ENCODE peak calls at places on chromosomes 13 and 19, in six cellular contexts. One of them, this sample, is unnamed.

GRCh38 chr19:47661161-47661560 is 52.1 kb upstream of the EHD2 start:
- DNase-seq in H1: no peak
- DNase-seq in K562: no peak
- DNase-seq in SK-N-SH: no peak
- DNase-seq in GM12878: no peak
- DNase-seq in HepG2: no peak
- DNase-seq in this sample: no peak

GRCh38 chr19:42553292-42554045 is 25.2 kb upstream of the CEACAM1 start:
- DNase-seq in H1: no peak
- DNase-seq in K562: no peak
- DNase-seq in SK-N-SH: no peak
- DNase-seq in GM12878: no peak
- DNase-seq in HepG2: peak; percentile 40
- DNase-seq in this sample: peak; percentile 81

GRCh38 chr19:7356899-7357627 is 8.3 kb downstream of the ARHGEF18 start:
- DNase-seq in H1: no peak
- DNase-seq in K562: no peak
- DNase-seq in SK-N-SH: no peak
- DNase-seq in GM12878: no peak
- DNase-seq in HepG2: no peak
- DNase-seq in this sample: no peak

GRCh38 chr19:12035220-12036172 is at the start of gene ZNF433:
- DNase-seq in H1: peak; percentile 99
- DNase-seq in K562: peak; percentile 85
- DNase-seq in SK-N-SH: peak; percentile 97
- DNase-seq in GM12878: no peak
- DNase-seq in HepG2: peak; percentile 84
- DNase-seq in this sample: no peak

GRCh38 chr13:42377640-42378382 is 105.9 kb downstream of the AKAP11 start:
- DNase-seq in H1: no peak
- DNase-seq in K562: no peak
- DNase-seq in SK-N-SH: no peak
- DNase-seq in GM12878: peak; percentile 100
- DNase-seq in HepG2: no peak
- DNase-seq in this sample: no peak

GRCh38 chr19:13796301-13797057 is 1.2 kb downstream of the ZSWIM4 start:
- DNase-seq in H1: peak; percentile 62
- DNase-seq in K562: no peak
- DNase-seq in SK-N-SH: peak; percentile 43
- DNase-seq in GM12878: no peak
- DNase-seq in HepG2: peak; percentile 23
- DNase-seq in this sample: no peak

GRCh38 chr13:79361299-79361698 is 44.8 kb downstream of the RBM26 start:
- DNase-seq in H1: no peak
- DNase-seq in K562: no peak
- DNase-seq in SK-N-SH: no peak
- DNase-seq in GM12878: no peak
- DNase-seq in HepG2: no peak
- DNase-seq in this sample: no peak

GRCh38 chr13:113926301-113926761 is 47.5 kb downstream of the C13orf46 start:
- DNase-seq in H1: no peak
- DNase-seq in K562: no peak
- DNase-seq in SK-N-SH: no peak
- DNase-seq in GM12878: no peak
- DNase-seq in HepG2: no peak
- DNase-seq in this sample: no peak

GRCh38 chr13:37226966-37227365 is 121.5 kb upstream of the CSNK1A1L start:
- DNase-seq in H1: no peak
- DNase-seq in K562: no peak
- DNase-seq in SK-N-SH: no peak
- DNase-seq in GM12878: no peak
- DNase-seq in HepG2: no peak
- DNase-seq in this sample: no peak

GRCh38 chr19:35160629-35161433 is 6.3 kb downstream of the FXYD5 start:
- DNase-seq in H1: no peak
- DNase-seq in K562: no peak
- DNase-seq in SK-N-SH: no peak
- DNase-seq in GM12878: peak; percentile 50
- DNase-seq in HepG2: no peak
- DNase-seq in this sample: no peak

GRCh38 chr13:98272549-98272948 is 95.5 kb upstream of the RNF113B start:
- DNase-seq in H1: no peak
- DNase-seq in K562: no peak
- DNase-seq in SK-N-SH: no peak
- DNase-seq in GM12878: no peak
- DNase-seq in HepG2: no peak
- DNase-seq in this sample: no peak

GRCh38 chr13:75178436-75178835 is 303.5 kb downstream of the TBC1D4 start:
- DNase-seq in H1: no peak
- DNase-seq in K562: no peak
- DNase-seq in SK-N-SH: no peak
- DNase-seq in GM12878: no peak
- DNase-seq in HepG2: no peak
- DNase-seq in this sample: no peak

GRCh38 chr13:69704311-69704710 is 403.3 kb upstream of the ATXN8OS start:
- DNase-seq in H1: no peak
- DNase-seq in K562: no peak
- DNase-seq in SK-N-SH: no peak
- DNase-seq in GM12878: no peak
- DNase-seq in HepG2: no peak
- DNase-seq in this sample: no peak

GRCh38 chr19:28705008-28705407 is 507.9 kb downstream of the UQCRFS1 start:
- DNase-seq in H1: no peak
- DNase-seq in K562: peak; percentile 18
- DNase-seq in SK-N-SH: no peak
- DNase-seq in GM12878: no peak
- DNase-seq in HepG2: peak; percentile 21
- DNase-seq in this sample: no peak

GRCh38 chr19:10667867-10668266 is 13.7 kb downstream of the ILF3 start:
- DNase-seq in H1: no peak
- DNase-seq in K562: no peak
- DNase-seq in SK-N-SH: no peak
- DNase-seq in GM12878: no peak
- DNase-seq in HepG2: no peak
- DNase-seq in this sample: no peak

GRCh38 chr13:50130686-50131051 is 115.4 kb downstream of the KCNRG start:
- DNase-seq in H1: peak; percentile 67
- DNase-seq in K562: no peak
- DNase-seq in SK-N-SH: peak; percentile 75
- DNase-seq in GM12878: no peak
- DNase-seq in HepG2: no peak
- DNase-seq in this sample: no peak

GRCh38 chr19:15913384-15913783 is 15.5 kb upstream of the CYP4F2 start:
- DNase-seq in H1: no peak
- DNase-seq in K562: no peak
- DNase-seq in SK-N-SH: no peak
- DNase-seq in GM12878: no peak
- DNase-seq in HepG2: no peak
- DNase-seq in this sample: no peak

GRCh38 chr13:114099191-114099590 is 33.2 kb downstream of the RASA3 start:
- DNase-seq in H1: no peak
- DNase-seq in K562: peak; percentile 52
- DNase-seq in SK-N-SH: peak; percentile 91
- DNase-seq in GM12878: no peak
- DNase-seq in HepG2: peak; percentile 13
- DNase-seq in this sample: no peak

GRCh38 chr19:2603320-2603719 is 99.2 kb downstream of the GNG7 start:
- DNase-seq in H1: no peak
- DNase-seq in K562: no peak
- DNase-seq in SK-N-SH: no peak
- DNase-seq in GM12878: no peak
- DNase-seq in HepG2: no peak
- DNase-seq in this sample: no peak

GRCh38 chr19:16628984-16629691 is 1.1 kb upstream of the MED26 start:
- DNase-seq in H1: no peak
- DNase-seq in K562: no peak
- DNase-seq in SK-N-SH: peak; percentile 62
- DNase-seq in GM12878: peak; percentile 33
- DNase-seq in HepG2: no peak
- DNase-seq in this sample: peak; percentile 49

GRCh38 chr19:41774515-41774980 is 19.2 kb downstream of the CEACAM6 start:
- DNase-seq in H1: no peak
- DNase-seq in K562: no peak
- DNase-seq in SK-N-SH: no peak
- DNase-seq in GM12878: no peak
- DNase-seq in HepG2: no peak
- DNase-seq in this sample: no peak

GRCh38 chr19:47798904-47799266 is 5.5 kb downstream of the TPRX1 start:
- DNase-seq in H1: no peak
- DNase-seq in K562: no peak
- DNase-seq in SK-N-SH: no peak
- DNase-seq in GM12878: no peak
- DNase-seq in HepG2: no peak
- DNase-seq in this sample: no peak

GRCh38 chr13:32751340-32751739 is 165.1 kb downstream of the PDS5B start:
- DNase-seq in H1: no peak
- DNase-seq in K562: no peak
- DNase-seq in SK-N-SH: no peak
- DNase-seq in GM12878: no peak
- DNase-seq in HepG2: no peak
- DNase-seq in this sample: no peak

GRCh38 chr13:40352807-40353562 is 313.5 kb downstream of the FOXO1 start:
- DNase-seq in H1: no peak
- DNase-seq in K562: no peak
- DNase-seq in SK-N-SH: peak; percentile 25
- DNase-seq in GM12878: no peak
- DNase-seq in HepG2: no peak
- DNase-seq in this sample: no peak

GRCh38 chr19:12833747-12834417 is 497 bp downstream of the RTBDN start:
- DNase-seq in H1: peak; percentile 79
- DNase-seq in K562: peak; percentile 80
- DNase-seq in SK-N-SH: peak; percentile 90
- DNase-seq in GM12878: no peak
- DNase-seq in HepG2: no peak
- DNase-seq in this sample: no peak

DNA sequence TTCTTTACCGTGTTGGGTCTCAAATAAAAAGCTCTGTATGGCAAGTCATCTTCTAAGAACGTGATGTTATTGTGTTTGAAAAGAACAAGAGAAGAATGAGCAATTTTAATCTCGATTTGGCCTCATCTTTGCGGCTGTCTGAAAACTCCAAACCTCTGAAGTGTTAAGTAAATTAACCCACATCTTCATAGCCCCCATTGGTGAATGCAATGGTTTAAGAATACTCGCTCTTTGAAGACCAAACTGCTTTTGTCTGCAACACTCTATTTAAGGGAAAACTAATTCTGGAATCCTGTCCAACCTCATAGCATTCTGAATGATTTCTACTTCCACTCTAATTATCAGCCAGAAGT is 56.9 kb upstream of the SCEL start:
- DNase-seq in H1: no peak
- DNase-seq in K562: no peak
- DNase-seq in SK-N-SH: no peak
- DNase-seq in GM12878: no peak
- DNase-seq in HepG2: no peak
- DNase-seq in this sample: no peak
- TF ChIP-seq CTCF in H1: no peak
- TF ChIP-seq CTCF in K562: no peak
- TF ChIP-seq CTCF in SK-N-SH: no peak
- TF ChIP-seq CTCF in GM12878: no peak
- TF ChIP-seq CTCF in HepG2: no peak
- TF ChIP-seq CTCF in this sample: no peak

GRCh38 chr13:87698268-87698667 is 27.1 kb downstream of the SLITRK5 start:
- DNase-seq in H1: no peak
- DNase-seq in K562: no peak
- DNase-seq in SK-N-SH: no peak
- DNase-seq in GM12878: no peak
- DNase-seq in HepG2: no peak
- DNase-seq in this sample: no peak
- TF ChIP-seq GABPA in H1: no peak
- TF ChIP-seq GABPA in K562: no peak
- TF ChIP-seq GABPA in SK-N-SH: no peak
- TF ChIP-seq GABPA in GM12878: no peak
- TF ChIP-seq GABPA in HepG2: no peak
- TF ChIP-seq GABPA in this sample: no peak

GRCh38 chr19:51511353-51511752 is 9.8 kb upstream of the SIGLEC12 start:
- DNase-seq in H1: no peak
- DNase-seq in K562: peak; percentile 56
- DNase-seq in SK-N-SH: peak; percentile 27
- DNase-seq in GM12878: no peak
- DNase-seq in HepG2: peak; percentile 12
- DNase-seq in this sample: no peak
- TF ChIP-seq CTCF in H1: peak; percentile 38
- TF ChIP-seq CTCF in K562: peak; percentile 63
- TF ChIP-seq CTCF in SK-N-SH: peak; percentile 42
- TF ChIP-seq CTCF in GM12878: peak; percentile 28
- TF ChIP-seq CTCF in HepG2: peak; percentile 15
- TF ChIP-seq CTCF in this sample: no peak

GRCh38 chr19:45474191-45474940 is 6.6 kb downstream of the FOSB start:
- DNase-seq in H1: no peak
- DNase-seq in K562: no peak
- DNase-seq in SK-N-SH: no peak
- DNase-seq in GM12878: no peak
- DNase-seq in HepG2: no peak
- DNase-seq in this sample: no peak

GRCh38 chr19:45471116-45471865 is 3.5 kb downstream of the FOSB start:
- DNase-seq in H1: no peak
- DNase-seq in K562: no peak
- DNase-seq in SK-N-SH: no peak
- DNase-seq in GM12878: no peak
- DNase-seq in HepG2: no peak
- DNase-seq in this sample: no peak

GRCh38 chr19:45471866-45472556 is 4.2 kb downstream of the FOSB start:
- DNase-seq in H1: no peak
- DNase-seq in K562: no peak
- DNase-seq in SK-N-SH: no peak
- DNase-seq in GM12878: no peak
- DNase-seq in HepG2: no peak
- DNase-seq in this sample: no peak

GRCh38 chr19:45473366-45474190 is 5.8 kb downstream of the FOSB start:
- DNase-seq in H1: no peak
- DNase-seq in K562: no peak
- DNase-seq in SK-N-SH: no peak
- DNase-seq in GM12878: no peak
- DNase-seq in HepG2: no peak
- DNase-seq in this sample: no peak

DNA sequence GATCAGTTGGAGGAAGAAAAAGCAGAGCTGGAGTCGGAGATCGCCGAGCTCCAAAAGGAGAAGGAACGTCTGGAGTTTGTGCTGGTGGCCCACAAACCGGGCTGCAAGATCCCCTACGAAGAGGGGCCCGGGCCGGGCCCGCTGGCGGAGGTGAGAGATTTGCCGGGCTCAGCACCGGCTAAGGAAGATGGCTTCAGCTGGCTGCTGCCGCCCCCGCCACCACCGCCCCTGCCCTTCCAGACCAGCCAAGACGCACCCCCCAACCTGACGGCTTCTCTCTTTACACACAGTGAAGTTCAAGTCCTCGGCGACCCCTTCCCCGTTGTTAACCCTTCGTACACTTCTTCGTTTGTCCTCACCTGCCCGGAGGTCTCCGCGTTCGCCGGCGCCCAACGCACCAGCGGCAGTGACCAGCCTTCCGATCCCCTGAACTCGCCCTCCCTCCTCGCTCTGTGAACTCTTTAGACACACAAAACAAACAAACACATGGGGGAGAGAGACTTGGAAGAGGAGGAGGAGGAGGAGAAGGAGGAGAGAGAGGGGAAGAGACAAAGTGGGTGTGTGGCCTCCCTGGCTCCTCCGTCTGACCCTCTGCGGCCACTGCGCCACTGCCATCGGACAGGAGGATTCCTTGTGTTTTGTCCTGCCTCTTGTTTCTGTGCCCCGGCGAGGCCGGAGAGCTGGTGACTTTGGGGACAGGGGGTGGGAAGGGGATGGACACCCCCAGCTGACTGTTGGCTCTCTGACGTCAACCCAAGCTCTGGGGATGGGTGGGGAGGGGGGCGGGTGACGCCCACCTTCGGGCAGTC is 5.0 kb downstream of the FOSB start:
- DNase-seq in H1: peak; percentile 70
- DNase-seq in K562: no peak
- DNase-seq in SK-N-SH: no peak
- DNase-seq in GM12878: no peak
- DNase-seq in HepG2: no peak
- DNase-seq in this sample: no peak
- TF ChIP-seq GABPA in H1: no peak
- TF ChIP-seq GABPA in K562: no peak
- TF ChIP-seq GABPA in SK-N-SH: no peak
- TF ChIP-seq GABPA in GM12878: no peak
- TF ChIP-seq GABPA in HepG2: no peak
- TF ChIP-seq GABPA in this sample: no peak